ENCODE peak calls at places on chromosomes 11 and 22, in six cellular contexts. G, M, X, T, D and N are unnamed samples.

GRCh38 chr11:28837599-28837998 is 729.4 kb downstream of the METTL15 start:
- DNase-seq in X (no peak), T (no peak), G (no peak), D (no peak), M (no peak), N (peak; percentile 2)

GRCh38 chr11:68036717-68037239 is 2.0 kb upstream of the TCIRG1 start:
- DNase-seq in M (no peak), G (peak; percentile 68), X (peak; percentile 18), T (no peak), D (no peak), N (no peak)

GRCh38 chr22:46464701-46465347 is 72.6 kb downstream of the CELSR1 start:
- DNase-seq in X (no peak), D (no peak), G (no peak), M (no peak), T (no peak), N (no peak)

GRCh38 chr11:57223601-57224000 is 13.4 kb downstream of the APLNR start:
- DNase-seq in T (no peak), G (no peak), M (no peak), X (no peak), D (no peak), N (no peak)

GRCh38 chr11:66336234-66337102 is at the start of gene RIN1:
- DNase-seq in G (peak; percentile 72), M (peak; percentile 61), T (peak; percentile 75), X (no peak), D (peak; percentile 97), N (peak; percentile 96)

GRCh38 chr11:102798012-102798746 is at the start of gene MMP1:
- DNase-seq in G (no peak), D (peak; percentile 29), T (no peak), M (no peak), X (no peak), N (peak; percentile 27)

GRCh38 chr11:2775626-2776350 is 76.0 kb upstream of the KCNQ1OT1 start:
- DNase-seq in X (no peak), G (peak; percentile 3), T (peak; percentile 42), M (peak; percentile 25), D (no peak), N (no peak)

GRCh38 chr11:86773878-86774277 is 26.5 kb upstream of the PRSS23 start:
- DNase-seq in G (no peak), T (no peak), D (no peak), M (no peak), X (no peak), N (no peak)

GRCh38 chr11:2691991-2692841 is 7.6 kb downstream of the KCNQ1OT1 start:
- DNase-seq in T (peak; percentile 29), G (no peak), M (no peak), D (no peak), X (no peak), N (no peak)

GRCh38 chr11:68774188-68774585 is 22.9 kb upstream of the TESMIN start:
- DNase-seq in G (no peak), D (no peak), M (no peak), T (peak; percentile 7), X (no peak), N (no peak)

GRCh38 chr11:65491614-65492386 is 7.0 kb upstream of the MALAT1 start:
- DNase-seq in G (peak; percentile 83), D (no peak), T (no peak), X (no peak), M (peak; percentile 62), N (peak; percentile 92)

DNA sequence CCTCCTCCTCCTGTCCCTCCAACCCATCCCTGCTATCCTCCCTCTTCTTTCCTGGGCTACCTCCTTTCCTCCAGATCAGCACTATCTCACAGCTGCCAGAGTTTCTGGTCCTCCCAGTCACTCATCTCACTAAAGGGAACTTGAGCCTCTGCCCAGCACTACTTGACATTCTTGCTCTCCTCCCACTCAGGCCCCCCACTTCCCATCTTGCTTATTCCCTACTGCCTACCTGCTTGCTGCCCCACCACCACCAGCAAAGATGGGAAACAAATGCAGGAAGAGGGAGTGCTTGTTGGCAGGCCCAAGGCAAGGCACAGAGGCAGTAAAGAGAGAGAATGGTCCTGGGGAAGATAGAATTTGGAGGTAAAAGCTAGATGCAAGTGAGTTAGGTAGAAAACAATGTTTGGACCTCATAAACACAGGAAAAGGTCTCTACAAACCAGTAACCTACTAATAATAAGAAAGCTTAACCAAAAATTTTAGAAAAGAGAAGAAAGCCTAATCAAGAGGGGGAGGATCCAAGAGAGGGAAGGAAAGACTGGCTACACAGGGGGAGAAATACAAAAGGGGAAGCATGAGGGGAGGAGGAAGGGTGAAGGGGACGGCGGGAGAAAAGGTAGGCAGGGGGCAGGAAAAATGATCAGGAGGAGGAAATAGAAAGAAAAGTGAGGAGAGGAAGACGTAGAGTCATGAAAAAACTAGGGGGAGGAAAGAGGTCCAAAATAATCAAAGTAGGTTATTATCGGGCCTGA is 63.6 kb downstream of the PAK1 start:
- DNase-seq in M (no peak), G (no peak), D (no peak), X (no peak), T (no peak), N (no peak)
- H3K4me3 ChIP-seq in M (no peak overlapping the region), G (no peak overlapping the region), D (peak overlapping the region; percentile 80), X (no peak overlapping the region), T (no peak overlapping the region), N (no peak overlapping the region)

DNA sequence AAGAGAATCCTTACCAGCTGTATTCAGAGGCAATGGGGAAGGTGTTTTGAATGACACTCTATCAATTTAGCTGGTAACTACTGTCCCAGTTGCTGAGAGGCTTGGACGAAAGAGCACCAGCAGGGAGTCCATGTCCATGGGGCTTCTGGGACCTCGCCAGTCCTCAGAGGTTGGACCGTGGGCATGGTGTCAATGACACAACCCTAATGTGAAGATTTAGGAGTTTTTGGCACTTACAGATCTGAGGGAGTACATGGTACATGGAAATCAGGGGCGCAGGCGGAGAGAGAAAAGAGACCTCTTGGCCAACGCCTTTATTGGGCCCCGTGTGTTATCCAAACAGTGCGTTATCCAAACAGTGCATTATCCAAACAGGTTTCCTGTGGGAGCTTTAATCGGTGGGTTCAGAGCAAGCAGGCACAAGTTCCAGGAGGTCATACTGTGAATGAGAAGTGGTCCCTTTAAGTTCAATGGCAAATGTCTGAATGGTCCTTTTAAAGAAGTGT is 169.1 kb upstream of the B3GAT1 start:
- DNase-seq in D (no peak), X (no peak), G (no peak), T (no peak), M (no peak), N (no peak)
- H3K9me3 ChIP-seq in D (peaks cover 94% of the 10 kb centered on the region), X (no peaks in the 10 kb centered on the region), G (no peaks in the 10 kb centered on the region), T (no peaks in the 10 kb centered on the region), M (no peaks in the 10 kb centered on the region), N (no peaks in the 10 kb centered on the region)

GRCh38 chr22:44333847-44334635 is 21.3 kb upstream of the SHISAL1 start:
- DNase-seq in G (no peak), X (no peak), D (no peak), T (no peak), M (no peak), N (no peak)

GRCh38 chr22:44330727-44331660 is 18.2 kb upstream of the SHISAL1 start:
- DNase-seq in G (no peak), T (no peak), D (no peak), M (no peak), X (no peak), N (peak; percentile 37)

GRCh38 chr22:44335066-44335839 is 22.5 kb upstream of the SHISAL1 start:
- DNase-seq in D (no peak), X (no peak), G (no peak), T (no peak), M (no peak), N (no peak)

GRCh38 chr22:44331881-44332714 is 19.3 kb upstream of the SHISAL1 start:
- DNase-seq in D (no peak), T (no peak), G (peak; percentile 25), X (no peak), M (no peak), N (peak; percentile 76)

DNA sequence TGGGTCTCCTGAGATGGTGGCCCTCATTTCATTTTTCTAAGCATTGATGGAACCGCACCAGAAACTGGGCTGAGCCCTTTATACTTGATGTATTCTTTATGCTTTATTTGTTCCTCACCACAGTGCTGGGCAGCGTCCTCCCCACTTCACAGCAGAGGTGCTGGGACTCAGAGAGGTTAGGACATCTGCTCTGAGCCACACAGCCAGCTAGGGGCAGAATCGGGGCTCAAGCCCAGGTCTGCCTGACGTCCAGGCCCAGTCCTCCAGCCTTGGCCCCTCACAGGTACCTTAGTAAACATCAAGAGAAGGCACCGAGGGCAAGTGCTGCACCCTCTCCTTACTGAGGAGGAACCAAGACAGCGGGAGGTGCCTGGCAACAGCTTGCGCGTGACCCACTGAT is 20.2 kb upstream of the SHISAL1 start:
- DNase-seq in X (no peak), T (no peak), M (no peak), D (no peak), G (no peak), N (no peak)
- H3K27me3 ChIP-seq in X (peaks cover 19% of the 10 kb centered on the region), T (peaks cover 27% of the 10 kb centered on the region), M (no peaks in the 10 kb centered on the region), D (peaks cover 18% of the 10 kb centered on the region), G (peaks cover 39% of the 10 kb centered on the region), N (no peaks in the 10 kb centered on the region)

GRCh38 chr11:62444835-62445234 is 26.0 kb downstream of the SCGB1A1 start:
- DNase-seq in G (no peak), D (no peak), T (no peak), X (no peak), M (no peak), N (no peak)

GRCh38 chr11:62444271-62444833 is 25.5 kb downstream of the SCGB1A1 start:
- DNase-seq in G (peak; percentile 57), M (peak; percentile 80), X (peak; percentile 17), D (peak; percentile 38), T (no peak), N (peak; percentile 85)

GRCh38 chr11:62445314-62445740 is 26.5 kb downstream of the SCGB1A1 start:
- DNase-seq in X (no peak), M (peak; percentile 83), G (peak; percentile 52), T (no peak), D (peak; percentile 56), N (peak; percentile 81)

GRCh38 chr11:62446091-62446490 is 27.3 kb downstream of the SCGB1A1 start:
- DNase-seq in D (no peak), T (no peak), G (no peak), M (peak; percentile 47), X (no peak), N (peak; percentile 66)

GRCh38 chr11:62443390-62444201 is 24.8 kb downstream of the SCGB1A1 start:
- DNase-seq in D (no peak), X (no peak), M (peak; percentile 49), T (no peak), G (no peak), N (peak; percentile 67)
- H3K4me3 ChIP-seq in D (peak overlapping the region; percentile 53), X (no peak overlapping the region), M (peak overlapping the region; percentile 17), T (no peak overlapping the region), G (peak overlapping the region; percentile 54), N (peak overlapping the region; percentile 29)

GRCh38 chr11:100670140-100670539 is 16.9 kb upstream of the ARHGAP42 start:
- DNase-seq in M (no peak), T (no peak), X (no peak), G (no peak), D (no peak), N (no peak)
- H3K9me3 ChIP-seq in M (no peaks in the 10 kb centered on the region), T (no peaks in the 10 kb centered on the region), X (no peaks in the 10 kb centered on the region), G (no peaks in the 10 kb centered on the region), D (no peaks in the 10 kb centered on the region), N (no peaks in the 10 kb centered on the region)

DNA sequence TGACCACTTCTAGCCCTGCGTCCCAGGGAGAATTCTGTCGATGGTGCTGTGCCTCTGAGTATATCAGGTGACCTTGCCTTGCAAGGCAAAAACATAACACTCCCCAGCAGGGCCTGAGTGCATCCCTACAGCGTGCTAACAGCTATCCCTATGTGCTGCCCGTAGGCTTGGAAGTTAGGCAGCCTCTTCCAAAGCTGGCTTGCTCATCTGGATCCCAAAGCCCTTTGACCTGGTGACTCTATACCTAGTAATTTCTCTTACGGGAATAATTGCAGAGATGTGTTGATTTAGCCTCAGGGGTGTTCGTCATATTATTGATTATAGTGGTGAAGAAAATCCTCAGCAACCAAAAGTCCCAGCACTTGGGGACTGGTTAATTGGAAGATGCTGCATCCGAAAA is 32.6 kb upstream of the CRYBB3 start:
- DNase-seq in X (no peak), D (no peak), G (no peak), M (no peak), T (no peak), N (no peak)
- H3K27me3 ChIP-seq in X (no peaks in the 10 kb centered on the region), D (no peaks in the 10 kb centered on the region), G (no peaks in the 10 kb centered on the region), M (no peaks in the 10 kb centered on the region), T (no peaks in the 10 kb centered on the region), N (no peaks in the 10 kb centered on the region)

GRCh38 chr11:77473001-77473800 is 693 bp downstream of the PAK1 start:
- DNase-seq in X (peak; percentile 62), D (no peak), T (peak; percentile 67), M (peak; percentile 77), G (peak; percentile 26), N (peak; percentile 28)
- H3K4me3 ChIP-seq in X (peak overlapping the region; percentile 42), D (peak overlapping the region; percentile 67), T (peak overlapping the region; percentile 18), M (peak overlapping the region; percentile 67), G (peak overlapping the region; percentile 62), N (peak overlapping the region; percentile 47)